ENCODE peak calls at places on chromosomes 12 and 14, in six cellular contexts. O, F, B, M, W and Y are unnamed samples.

GRCh38 chr14:22464422-22465142 is 124.4 kb downstream of the DAD1 start:
- DNase-seq in B (no peak), W (no peak), O (peak; percentile 65), F (no peak), M (no peak), Y (no peak)

GRCh38 chr12:25119020-25119419 is 75.9 kb downstream of the DNAI7 start:
- DNase-seq in M (no peak), F (no peak), O (no peak), W (peak; percentile 27), B (no peak), Y (no peak)

GRCh38 chr14:100529561-100530031 is 57.6 kb downstream of the BEGAIN start:
- DNase-seq in B (no peak), M (peak; percentile 75), F (no peak), W (no peak), O (peak; percentile 3), Y (no peak)

GRCh38 chr14:54209501-54210231 is 187.1 kb upstream of the CDKN3 start:
- DNase-seq in F (no peak), W (no peak), B (no peak), O (no peak), M (no peak), Y (no peak)

GRCh38 chr14:58106446-58106845 is 45.6 kb downstream of the ARMH4 start:
- DNase-seq in B (no peak), F (no peak), W (no peak), O (no peak), M (no peak), Y (no peak)

GRCh38 chr14:29926701-29927595 is 699 bp downstream of the PRKD1 start:
- DNase-seq in M (peak; percentile 91), F (peak; percentile 3), B (peak; percentile 45), W (peak; percentile 55), O (peak; percentile 10), Y (peak; percentile 96)

GRCh38 chr14:24876009-24876690 is 173.8 kb downstream of the STXBP6 start:
- DNase-seq in F (no peak), W (no peak), O (no peak), M (no peak), B (no peak), Y (no peak)

GRCh38 chr12:48997719-48998496 is 1.3 kb downstream of the DDN start:
- DNase-seq in W (peak; percentile 74), M (peak; percentile 76), O (peak; percentile 87), B (no peak), F (no peak), Y (no peak)

GRCh38 chr12:28563926-28564325 is 373.7 kb downstream of the CCDC91 start:
- DNase-seq in M (no peak), W (no peak), B (no peak), O (no peak), F (no peak), Y (no peak)

GRCh38 chr12:132776816-132777568 is 15.4 kb upstream of the ANKLE2 start:
- DNase-seq in F (peak; percentile 68), W (no peak), M (no peak), O (no peak), B (peak; percentile 81), Y (no peak)

GRCh38 chr14:97452314-97452713 is 655.1 kb downstream of the VRK1 start:
- DNase-seq in F (no peak), B (no peak), O (no peak), W (no peak), M (no peak), Y (no peak)

GRCh38 chr12:69519871-69520270 is 49.7 kb downstream of the FRS2 start:
- DNase-seq in M (no peak), B (no peak), W (no peak), O (no peak), F (no peak), Y (no peak)

GRCh38 chr12:119486599-119487154 is 106.9 kb upstream of the TMEM233 start:
- DNase-seq in B (no peak), W (peak; percentile 21), F (no peak), O (no peak), M (no peak), Y (peak; percentile 97)

GRCh38 chr12:5718073-5718472 is 227.0 kb downstream of the ANO2 start:
- DNase-seq in M (no peak), O (no peak), W (no peak), F (no peak), B (no peak), Y (no peak)

GRCh38 chr12:115871714-115872113 is 405.8 kb downstream of the MED13L start:
- DNase-seq in B (no peak), W (peak; percentile 86), F (peak; percentile 20), O (no peak), M (no peak), Y (peak; percentile 90)

GRCh38 chr14:31943861-31944255 is 133.2 kb upstream of the ARHGAP5 start:
- DNase-seq in M (no peak), F (no peak), B (no peak), O (no peak), W (no peak), Y (no peak)

GRCh38 chr14:75831971-75832370 is 149.8 kb downstream of the TGFB3 start:
- DNase-seq in O (no peak), M (no peak), F (peak; percentile 24), W (no peak), B (peak; percentile 33), Y (no peak)

GRCh38 chr12:89880695-89881350 is 172.2 kb upstream of the ATP2B1 start:
- DNase-seq in M (no peak), W (no peak), F (no peak), O (peak; percentile 78), B (no peak), Y (no peak)

GRCh38 chr12:24425601-24425970 is 476.1 kb upstream of the SOX5 start:
- DNase-seq in B (no peak), F (peak; percentile 48), M (no peak), O (no peak), W (no peak), Y (no peak)

GRCh38 chr12:119393685-119394084 is 59.2 kb downstream of the CCDC60 start:
- DNase-seq in W (no peak), F (no peak), O (no peak), M (no peak), B (no peak), Y (no peak)

GRCh38 chr12:5171701-5172100 is 128.0 kb downstream of the KCNA5 start:
- DNase-seq in O (no peak), F (peak; percentile 21), B (no peak), M (no peak), W (peak; percentile 84), Y (peak; percentile 76)

GRCh38 chr12:21604245-21605101 is at the start of gene GYS2:
- DNase-seq in M (no peak), O (no peak), W (peak; percentile 42), B (no peak), F (no peak), Y (peak; percentile 61)

GRCh38 chr14:103846008-103846568 is 1.3 kb downstream of the PPP1R13B start:
- DNase-seq in W (no peak), F (no peak), M (no peak), B (no peak), O (no peak), Y (no peak)
- H3K4me3 ChIP-seq in W (peak overlapping the region; percentile 88), F (peak overlapping the region; percentile 64), M (peak overlapping the region; percentile 48), B (peak overlapping the region; percentile 69), O (peak overlapping the region; percentile 62), Y (no peak overlapping the region)

DNA sequence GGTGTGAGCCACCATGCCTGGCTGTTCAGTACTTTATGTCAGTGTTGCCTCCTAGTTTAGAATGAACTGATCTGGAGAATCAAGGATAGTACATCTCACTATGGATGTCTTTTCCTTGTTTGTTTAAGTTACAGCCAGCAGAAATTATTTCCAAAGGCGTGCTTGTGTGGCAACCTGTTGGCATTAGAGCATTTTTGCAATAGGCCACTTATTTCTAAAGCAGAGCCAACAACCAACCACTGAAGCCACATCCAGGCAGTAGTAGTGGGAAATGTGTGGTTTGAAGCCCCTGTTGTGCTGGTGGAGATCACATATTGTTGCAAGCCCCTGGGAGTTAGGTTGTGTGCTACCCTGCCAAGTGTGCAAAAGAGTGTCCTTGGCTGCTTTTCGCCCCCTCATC is 3.7 kb downstream of the ANO6 start:
- DNase-seq in M (no peak), F (no peak), B (no peak), O (no peak), W (no peak), Y (no peak)
- H3K4me3 ChIP-seq in M (no peak overlapping the region), F (no peak overlapping the region), B (no peak overlapping the region), O (no peak overlapping the region), W (no peak overlapping the region), Y (no peak overlapping the region)

DNA sequence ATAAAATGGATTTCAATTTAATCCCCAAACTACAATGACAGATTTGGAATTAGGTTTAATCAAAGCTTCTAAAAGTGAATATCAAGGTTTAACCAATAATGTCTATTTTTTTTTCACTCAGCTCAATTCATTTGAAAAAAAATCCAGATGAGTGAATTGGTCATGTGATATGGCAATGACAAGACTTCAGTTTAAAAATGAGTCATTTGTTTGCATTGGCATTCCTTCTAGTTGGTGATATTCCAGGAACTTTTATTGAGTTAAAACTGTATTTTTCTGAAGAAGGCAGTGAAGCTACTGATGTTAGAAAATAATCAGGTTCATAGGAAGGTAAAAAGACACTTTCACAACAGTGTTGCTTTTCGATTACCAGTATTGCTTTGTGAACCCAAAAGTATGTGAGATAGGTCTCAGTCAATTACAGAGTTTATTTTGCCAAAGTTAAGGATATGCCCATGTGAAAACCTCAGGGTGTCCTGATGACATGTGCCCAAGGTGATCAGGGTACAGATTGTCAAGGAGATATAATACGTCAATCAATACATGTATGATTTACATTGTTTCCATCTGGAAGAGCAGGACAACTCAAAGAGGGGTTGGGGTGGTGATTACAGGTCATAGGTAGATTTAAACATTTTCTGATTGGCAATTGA is 1214.9 kb downstream of the GALC start:
- DNase-seq in O (no peak), F (no peak), M (no peak), W (no peak), B (no peak), Y (no peak)
- H3K4me3 ChIP-seq in O (no peak overlapping the region), F (no peak overlapping the region), M (no peak overlapping the region), W (no peak overlapping the region), B (no peak overlapping the region), Y (no peak overlapping the region)

GRCh38 chr14:94389731-94390371 is 1.4 kb upstream of the SERPINA1 start:
- DNase-seq in W (no peak), O (no peak), B (no peak), F (no peak), M (no peak), Y (no peak)

GRCh38 chr14:94390372-94391086 is 2.1 kb upstream of the SERPINA1 start:
- DNase-seq in O (no peak), M (no peak), B (no peak), W (peak; percentile 24), F (no peak), Y (no peak)

GRCh38 chr14:94392510-94392935 is 4.1 kb upstream of the SERPINA1 start:
- DNase-seq in M (no peak), W (no peak), B (no peak), O (no peak), F (peak; percentile 31), Y (peak; percentile 41)

GRCh38 chr14:94393474-94393873 is 5.1 kb upstream of the SERPINA1 start:
- DNase-seq in F (no peak), M (no peak), O (no peak), W (no peak), B (no peak), Y (no peak)

DNA sequence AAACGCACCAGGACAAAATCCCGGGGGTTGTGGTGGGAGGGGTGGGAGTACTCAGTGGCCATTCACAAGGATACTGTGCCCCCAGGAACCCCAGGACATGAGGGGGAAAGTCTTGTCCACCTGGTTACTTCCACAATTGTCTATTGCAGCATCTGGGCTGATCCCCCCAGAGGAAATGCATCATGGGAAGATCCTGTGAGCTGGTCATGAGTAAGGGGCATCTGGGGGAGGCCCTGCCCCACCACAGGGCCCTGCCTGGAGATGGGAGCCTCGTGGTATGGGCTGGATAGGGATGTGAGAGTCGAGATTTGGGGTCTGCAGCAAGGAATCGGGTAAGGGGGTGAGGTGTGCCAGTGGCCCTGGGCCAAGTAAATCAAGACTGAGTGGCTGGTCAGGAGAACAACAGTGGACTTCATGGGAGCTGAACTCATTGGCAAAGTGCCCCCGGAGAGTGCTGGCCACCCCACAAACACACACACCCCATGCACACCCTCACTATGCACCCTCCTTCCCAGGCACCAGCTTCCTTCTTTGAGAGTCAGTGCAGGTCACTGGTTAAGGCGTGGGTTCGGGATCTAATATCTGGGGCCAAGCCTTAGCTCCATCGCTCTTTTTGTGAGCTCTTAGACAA is 3.0 kb upstream of the SERPINA1 start:
- DNase-seq in B (no peak), M (no peak), W (no peak), F (no peak), O (no peak), Y (no peak)
- H3K4me3 ChIP-seq in B (no peak overlapping the region), M (no peak overlapping the region), W (no peak overlapping the region), F (no peak overlapping the region), O (no peak overlapping the region), Y (no peak overlapping the region)